ENCODE peak calls at places on chromosomes 6 and 20, in four cellular contexts. S, T, Y and C are unnamed samples.

GRCh38 chr6:118100763-118101162 is 193.7 kb downstream of the SLC35F1 start:
- DNase-seq in Y (no peak), S (no peak), T (no peak), C (no peak)

GRCh38 chr20:11378252-11378651 is 539.4 kb upstream of the BTBD3 start:
- DNase-seq in Y (no peak), S (no peak), T (no peak), C (no peak)

GRCh38 chr6:166691199-166691598 is 64.1 kb upstream of the RPS6KA2 start:
- DNase-seq in S (no peak), Y (no peak), T (no peak), C (no peak)

GRCh38 chr6:135575629-135576028 is 78.1 kb upstream of the AHI1 start:
- DNase-seq in S (no peak), Y (no peak), T (no peak), C (no peak)

GRCh38 chr20:64116541-64117423 is 9.4 kb upstream of the NPBWR2 start:
- DNase-seq in T (no peak), S (no peak), Y (no peak), C (no peak)

GRCh38 chr20:59821201-59821600 is 112.2 kb downstream of the SYCP2 start:
- DNase-seq in T (no peak), Y (no peak), S (no peak), C (no peak)

GRCh38 chr6:49980898-49981297 is 11.5 kb upstream of the DEFB113 start:
- DNase-seq in Y (no peak), T (no peak), S (peak), C (no peak)

GRCh38 chr6:52834481-52834880 is 6.1 kb downstream of the GSTA5 start:
- DNase-seq in Y (no peak), S (no peak), T (no peak), C (no peak)

GRCh38 chr20:5127204-5127858 is 523 bp downstream of the CDS2 start:
- DNase-seq in Y (peak), S (peak), T (peak), C (peak)

GRCh38 chr20:62709537-62709905 is 885 bp downstream of the NTSR1 start:
- DNase-seq in S (no peak), Y (no peak), T (no peak), C (no peak)

GRCh38 chr20:37223053-37223452 is 38.6 kb downstream of the GHRH start:
- DNase-seq in T (no peak), Y (no peak), S (no peak), C (no peak)

GRCh38 chr20:62062661-62063600 is 2.8 kb downstream of the TAF4 start:
- DNase-seq in T (no peak), Y (no peak), S (no peak), C (no peak)

GRCh38 chr6:2767327-2767985 is 2.3 kb downstream of the WRNIP1 start:
- DNase-seq in S (no peak), T (no peak), Y (no peak), C (no peak)

GRCh38 chr20:34680586-34680985 is 3.7 kb upstream of the PIGU start:
- DNase-seq in S (no peak), Y (no peak), T (no peak), C (no peak)

GRCh38 chr20:34220581-34220980 is 20.6 kb upstream of the ASIP start:
- DNase-seq in S (no peak), T (no peak), Y (no peak), C (no peak)

GRCh38 chr6:156617376-156617775 is 159.8 kb upstream of the ARID1B start:
- DNase-seq in Y (peak), T (peak), S (no peak), C (no peak)

GRCh38 chr20:5400164-5400762 is 83.5 kb upstream of the PROKR2 start:
- DNase-seq in T (peak), Y (no peak), S (no peak), C (peak)

DNA sequence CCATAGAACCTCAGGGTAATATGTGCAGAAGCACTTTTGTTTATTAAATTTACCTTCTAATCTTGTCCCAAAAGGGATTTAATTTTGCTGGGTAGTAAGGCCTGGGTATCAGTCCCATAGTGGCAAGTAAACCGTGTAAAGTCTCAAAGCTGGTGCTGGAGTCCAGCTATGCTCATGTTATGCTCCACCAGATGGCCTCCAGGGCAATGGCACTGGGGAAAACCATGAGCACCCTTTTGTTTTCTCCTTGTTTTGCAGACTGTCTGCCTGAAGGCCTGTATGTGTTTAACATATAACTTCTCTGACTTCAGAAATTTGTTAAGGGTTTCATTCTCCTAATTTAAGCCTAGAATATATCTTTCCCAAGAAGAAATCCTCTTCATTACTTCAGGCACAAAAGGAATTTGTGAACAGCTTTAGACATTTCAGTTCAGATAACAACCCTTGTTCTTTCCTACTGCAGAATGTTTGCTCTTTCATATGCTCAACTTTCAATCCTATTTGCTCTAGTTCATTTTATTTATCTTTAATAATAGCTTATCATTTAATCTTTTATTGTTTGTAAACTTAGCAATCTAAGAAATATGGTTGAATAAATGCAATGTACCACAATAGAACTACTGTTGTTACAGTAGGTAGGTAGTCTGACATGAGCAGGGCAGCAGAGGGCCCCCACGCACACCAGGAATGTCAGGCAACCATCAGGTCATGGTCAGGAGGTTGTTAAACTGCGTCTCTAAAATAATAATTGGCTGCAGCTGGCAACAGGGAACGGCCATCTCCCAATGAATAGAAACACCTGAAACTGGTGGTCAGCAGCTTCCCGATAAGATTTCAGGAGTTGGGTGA is 162.8 kb downstream of the TENT5A start:
- DNase-seq in Y (no peak), S (no peak), T (peak), C (no peak)
- TF ChIP-seq CTCF in Y (no peak), S (no peak), T (peak), C (no peak)

GRCh38 chr6:27268803-27269202 is 21.3 kb downstream of the PRSS16 start:
- DNase-seq in S (no peak), T (no peak), Y (peak), C (no peak)
- TF ChIP-seq CREB1 in S (no peak), T (no peak), Y (no peak), C (no peak)

DNA sequence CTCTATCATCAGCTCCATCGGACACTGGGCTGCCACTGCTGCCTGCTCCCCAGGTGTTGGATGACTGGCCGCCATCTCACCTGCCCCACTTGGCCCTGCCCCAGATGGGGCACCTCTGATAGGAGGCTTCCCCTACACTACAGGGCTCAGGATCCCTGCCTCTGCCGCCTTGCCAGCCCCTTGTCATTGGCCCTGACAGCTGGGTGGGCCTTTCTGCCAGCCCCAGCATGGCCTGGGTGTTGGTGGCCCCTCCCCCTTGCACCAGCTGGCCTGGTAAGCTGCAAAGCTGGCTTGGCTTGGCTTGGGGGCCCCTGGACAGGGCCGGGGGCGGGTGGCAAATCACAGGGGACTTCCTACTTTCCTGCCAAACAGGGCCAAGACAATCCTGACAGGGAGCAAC is 10.6 kb downstream of the PACSIN1 start:
- DNase-seq in S (no peak), Y (no peak), T (no peak), C (no peak)
- TF ChIP-seq TCF7 in S (no peak), Y (no peak), T (no peak), C (no peak)

GRCh38 chr20:50594591-50595432 is 84.6 kb downstream of the PTPN1 start:
- DNase-seq in Y (peak), T (no peak), S (no peak), C (peak)
- TF ChIP-seq CTCF in Y (no peak), T (no peak), S (no peak), C (no peak)

DNA sequence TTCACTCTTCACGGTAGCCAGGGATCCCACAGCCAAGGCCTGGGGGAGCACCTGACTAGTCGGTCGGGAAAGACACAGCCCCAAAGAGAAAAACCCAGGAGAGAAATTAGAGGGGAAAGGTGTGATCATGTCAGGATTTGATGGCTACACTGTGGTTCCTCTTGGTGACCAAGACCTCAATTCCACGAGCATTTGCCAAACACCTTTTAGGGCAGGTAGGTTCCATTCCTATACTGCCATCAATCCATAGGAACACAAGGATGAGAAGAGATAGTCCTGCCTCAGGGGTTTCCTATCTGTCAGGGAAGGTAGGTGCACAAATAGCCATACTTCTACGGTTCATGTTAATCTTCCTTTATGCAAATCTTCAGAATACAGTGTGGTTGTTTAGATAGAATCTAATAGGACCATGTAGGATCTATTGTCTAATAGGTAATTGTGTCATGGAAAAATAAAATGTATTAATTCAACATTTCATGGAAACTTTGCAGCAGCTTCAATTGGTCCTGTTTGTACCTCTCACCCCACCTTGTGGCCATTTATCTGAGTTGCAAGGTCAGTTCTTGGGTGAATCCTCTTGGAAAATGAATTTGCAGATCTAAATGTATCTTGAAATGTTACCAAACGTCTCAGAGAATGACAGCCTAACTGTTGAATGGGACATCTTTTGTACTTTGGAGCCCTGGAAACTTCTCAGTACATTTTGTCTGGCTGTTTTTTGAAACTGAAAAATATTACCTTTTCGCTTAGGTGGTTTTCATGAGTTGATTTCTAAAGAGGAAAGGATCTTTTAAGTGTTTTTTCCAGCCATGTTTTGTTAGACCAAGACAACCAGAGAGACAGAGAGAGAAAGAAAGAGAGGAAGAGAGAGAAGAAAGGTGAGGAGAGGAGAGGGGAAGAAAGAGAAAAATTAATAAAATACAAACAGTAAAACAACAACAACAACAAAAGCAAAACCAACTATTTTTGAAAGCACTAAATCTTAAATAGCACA is 33.7 kb upstream of the IYD start:
- DNase-seq in T (peak), S (no peak), Y (peak), C (peak)
- TF ChIP-seq CREB1 in T (no peak), S (no peak), Y (no peak), C (no peak)

GRCh38 chr6:84021625-84022024 is 11.9 kb upstream of the MRAP2 start:
- DNase-seq in S (no peak), Y (no peak), T (no peak), C (no peak)

GRCh38 chr6:84019812-84020211 is 13.8 kb upstream of the MRAP2 start:
- DNase-seq in Y (no peak), S (no peak), T (no peak), C (no peak)

GRCh38 chr6:84018453-84019061 is 15.0 kb upstream of the MRAP2 start:
- DNase-seq in T (no peak), Y (no peak), S (no peak), C (no peak)

GRCh38 chr6:84017709-84018452 is 15.7 kb upstream of the MRAP2 start:
- DNase-seq in T (no peak), Y (no peak), S (no peak), C (no peak)

GRCh38 chr6:84019171-84019570 is 14.4 kb upstream of the MRAP2 start:
- DNase-seq in Y (no peak), T (no peak), S (no peak), C (no peak)
- TF ChIP-seq TCF7 in Y (no peak), T (no peak), S (no peak), C (no peak)

DNA sequence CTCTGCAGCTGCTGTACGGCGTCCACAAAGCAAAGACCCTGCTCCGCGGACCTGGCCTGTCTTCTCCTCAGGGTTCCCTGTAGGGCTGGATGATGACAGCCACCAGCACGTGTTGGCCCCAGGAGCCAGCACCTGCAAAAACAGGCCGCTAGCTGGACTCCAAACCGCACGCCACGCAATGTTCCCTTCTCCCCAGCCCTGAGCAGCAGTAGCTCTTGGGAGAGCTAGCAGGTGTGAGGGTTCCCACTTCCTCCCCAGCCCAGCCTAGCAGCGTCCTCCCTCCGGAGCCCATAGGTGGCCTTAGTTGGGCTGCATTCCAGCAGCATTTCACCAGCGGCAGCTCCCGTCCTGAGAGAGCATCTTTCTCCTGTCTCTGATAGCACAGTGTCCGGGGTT is 42.3 kb downstream of the DACT2 start:
- DNase-seq in Y (no peak), S (no peak), T (no peak), C (no peak)
- TF ChIP-seq CTCF in Y (no peak), S (no peak), T (no peak), C (no peak)